ENCODE peak calls at places on chromosomes 1 and 21, in nine cellular contexts. R is adrenal gland, M is H1, Y is IMR-90, P is transverse colon, O is body of pancreas, B is heart left ventricle, D is tibial nerve, E is HCT116. I is an unnamed sample.
A peak's percentile ranks its signal among the peaks of the same experiment; 100 is the strongest.

GRCh38 chr1:24928631-24929090 is 1.4 kb downstream of the RUNX3 start:
- DNase-seq in Y (no peak), B (no peak), M (peak; percentile 57), D (no peak), O (no peak), R (no peak), E (no peak), P (peak; percentile 45), I (no peak)

GRCh38 chr1:229121845-229122436 is 149.0 kb upstream of the RAB4A start:
- DNase-seq in E (no peak), P (no peak), R (no peak), O (peak; percentile 62), D (no peak), Y (no peak), B (no peak), M (no peak), I (no peak)

GRCh38 chr1:230125633-230126528 is 58.8 kb downstream of the GALNT2 start:
- DNase-seq in D (no peak), M (no peak), R (no peak), P (no peak), O (no peak), Y (peak; percentile 29), B (no peak), E (no peak), I (no peak)

GRCh38 chr1:153749408-153750005 is 21.7 kb downstream of the INTS3 start:
- DNase-seq in O (peak; percentile 88), E (peak; percentile 45), M (peak; percentile 85), R (peak; percentile 93), B (peak; percentile 91), P (peak; percentile 89), D (peak; percentile 82), Y (peak; percentile 80), I (peak; percentile 83)

GRCh38 chr1:13628711-13629110 is 45.1 kb downstream of the PDPN start:
- DNase-seq in Y (no peak), B (no peak), R (no peak), P (no peak), D (no peak), O (no peak), M (no peak), E (no peak), I (no peak)

GRCh38 chr21:43771698-43772367 is 4.3 kb downstream of the CSTB start:
- DNase-seq in D (no peak), Y (no peak), M (no peak), O (no peak), P (no peak), R (no peak), E (no peak), B (no peak), I (no peak)

GRCh38 chr1:235430991-235431390 is 63.8 kb downstream of the TBCE start:
- DNase-seq in O (no peak), D (no peak), M (no peak), B (no peak), E (no peak), P (no peak), R (no peak), Y (peak; percentile 56), I (no peak)

GRCh38 chr1:59505596-59506028 is 208.7 kb downstream of the FGGY start:
- DNase-seq in M (no peak), E (no peak), D (no peak), O (no peak), R (no peak), B (no peak), Y (no peak), P (no peak), I (no peak)

GRCh38 chr1:53739109-53739681 is at the start of gene GLIS1:
- DNase-seq in O (peak; percentile 81), E (peak; percentile 37), D (peak; percentile 36), Y (peak; percentile 82), B (peak; percentile 86), P (peak; percentile 80), M (peak; percentile 97), R (peak; percentile 64), I (peak; percentile 67)

GRCh38 chr1:156675271-156675708 is 1.9 kb downstream of the NES start:
- DNase-seq in M (peak; percentile 56), B (no peak), O (no peak), R (no peak), Y (no peak), E (no peak), P (no peak), D (no peak), I (no peak)

GRCh38 chr1:201510734-201511133 is 3.8 kb upstream of the CSRP1 start:
- DNase-seq in R (no peak), E (no peak), O (no peak), P (no peak), D (no peak), M (no peak), Y (no peak), B (no peak), I (no peak)

GRCh38 chr1:224163311-224163710 is 19.7 kb upstream of the DEGS1 start:
- DNase-seq in E (no peak), P (no peak), M (no peak), D (no peak), B (no peak), Y (no peak), R (no peak), O (no peak), I (no peak)

DNA sequence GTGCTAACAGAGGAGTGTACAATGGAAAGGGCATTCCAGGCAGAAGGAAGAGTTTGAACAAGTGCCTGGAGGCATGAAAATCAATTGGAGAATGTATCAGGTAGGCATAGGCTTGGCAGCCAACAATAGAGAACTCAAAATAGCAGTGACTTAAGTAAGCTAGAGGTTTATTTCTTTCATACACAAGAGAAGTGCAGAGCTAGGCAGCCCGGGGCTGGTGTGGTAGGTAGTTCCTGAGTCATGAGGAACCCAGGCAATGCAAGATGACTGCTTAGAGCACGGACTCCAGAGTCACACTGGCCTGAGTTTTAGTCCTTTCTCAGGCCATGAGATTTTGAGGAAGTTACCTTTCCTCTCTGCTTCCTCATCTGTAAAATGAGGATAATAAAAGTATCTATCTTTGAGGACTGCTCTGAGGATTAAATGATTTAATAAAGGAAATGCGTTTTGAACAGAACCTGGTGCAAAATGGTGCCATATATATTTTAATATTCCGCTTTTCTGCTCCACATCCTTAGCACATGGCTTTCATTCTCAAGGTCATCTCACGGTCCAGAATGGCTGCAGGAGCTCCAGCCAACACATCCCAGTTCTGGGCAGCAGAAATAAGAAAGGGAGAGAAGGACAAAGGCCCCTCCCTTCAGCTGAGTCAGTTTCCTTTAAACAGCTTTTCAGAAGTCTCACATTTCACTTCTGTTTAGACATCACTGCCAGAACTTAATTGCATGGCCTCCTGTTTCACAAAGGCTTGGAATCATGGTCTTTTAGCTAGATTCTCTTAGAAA is 75.0 kb upstream of the LRRN2 start:
- DNase-seq in M (no peak), P (no peak), O (no peak), Y (peak; percentile 1), B (no peak), D (no peak), E (no peak), R (no peak), I (no peak)
- H3K4me1 ChIP-seq in M (peaks cover 2% of the 10 kb centered on the region), P (no peaks in the 10 kb centered on the region), O (peaks cover 12% of the 10 kb centered on the region), Y (no peaks in the 10 kb centered on the region), B (peaks cover 10% of the 10 kb centered on the region), D (peaks cover 13% of the 10 kb centered on the region), E (peaks cover 8% of the 10 kb centered on the region), R (peaks cover 4% of the 10 kb centered on the region), I (no peaks in the 10 kb centered on the region)

DNA sequence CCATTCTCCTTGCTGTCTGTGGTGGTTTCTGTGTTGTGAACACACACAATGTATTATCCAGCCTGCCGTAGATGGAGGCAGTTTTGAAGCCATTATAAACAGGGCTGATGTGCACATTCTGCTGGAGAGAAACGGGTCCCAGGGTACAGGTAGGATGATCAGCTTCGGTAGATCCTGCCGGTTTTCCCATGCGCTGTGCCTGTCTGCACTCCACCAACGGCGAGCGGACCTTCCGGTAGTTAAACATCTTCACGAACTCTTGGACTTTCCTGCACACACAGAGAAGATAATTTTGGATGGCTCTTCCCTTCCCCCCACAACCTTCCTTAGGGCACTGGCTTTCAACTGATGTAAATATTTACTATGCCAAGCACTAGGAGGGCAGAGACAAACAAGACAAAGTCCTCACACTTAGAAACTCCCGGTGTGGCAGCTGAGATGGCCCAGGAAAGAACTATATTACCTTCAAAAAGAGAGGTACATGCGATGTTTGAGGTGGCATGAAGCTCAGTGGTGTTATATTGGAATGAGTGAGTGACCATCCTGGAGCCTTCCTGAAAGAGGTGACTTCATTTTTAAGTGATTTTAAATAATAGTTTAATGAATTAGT is 41.7 kb downstream of the ALPL start:
- DNase-seq in P (no peak), D (no peak), B (peak; percentile 16), O (no peak), E (no peak), M (no peak), Y (no peak), R (no peak), I (no peak)
- TF ChIP-seq POLR2A in P (no peak), D (no peak), B (no peak), O (no peak), E (no peak), M (no peak), Y (no peak), R (no peak), I (no peak)

GRCh38 chr1:245585252-245585959 is 430.6 kb downstream of the KIF26B start:
- DNase-seq in R (no peak), M (no peak), P (no peak), Y (peak; percentile 84), O (no peak), B (no peak), D (no peak), E (no peak), I (no peak)
- H3K27ac ChIP-seq in R (no peak overlapping the region), M (no peak overlapping the region), P (no peak overlapping the region), Y (no peak overlapping the region), O (no peak overlapping the region), B (no peak overlapping the region), D (no peak overlapping the region), E (no peak overlapping the region), I (no peak overlapping the region)

GRCh38 chr1:65688215-65688566 is 104.5 kb upstream of the PDE4B start:
- DNase-seq in M (no peak), B (no peak), D (no peak), O (no peak), Y (no peak), R (no peak), E (no peak), P (no peak), I (no peak)
- H3K4me1 ChIP-seq in M (no peaks in the 10 kb centered on the region), B (peaks cover 30% of the 10 kb centered on the region), D (peaks cover 30% of the 10 kb centered on the region), O (peaks cover 9% of the 10 kb centered on the region), Y (peaks cover 2% of the 10 kb centered on the region), R (peaks cover 8% of the 10 kb centered on the region), E (no peaks in the 10 kb centered on the region), P (peaks cover 5% of the 10 kb centered on the region), I (no peaks in the 10 kb centered on the region)